ENCODE peak calls at places on chromosomes 1 and 21, in seven cellular contexts. R is OCI-LY7, C is A549, L is Panc1, J is left ventricle myocardium inferior, A is MM.1S, M is GM23248. V is an unnamed sample.
A peak's percentile ranks its signal among the peaks of the same experiment; 100 is the strongest.

GRCh38 chr21:41947596-41948403 is 6.0 kb downstream of the C2CD2 start:
- DNase-seq in R (no peak), C (no peak), L (no peak), J (no peak), A (no peak), M (peak; percentile 86), V (no peak)

GRCh38 chr1:2429780-2430591 is 17.6 kb upstream of the PEX10 start:
- DNase-seq in R (no peak), C (no peak), L (no peak), J (no peak), A (no peak), M (no peak), V (no peak)

GRCh38 chr1:232999960-233000625 is 49.7 kb downstream of the NTPCR start:
- DNase-seq in R (no peak), C (no peak), L (no peak), J (peak; percentile 63), A (no peak), M (no peak), V (no peak)

GRCh38 chr1:227942716-227943261 is 4.9 kb downstream of the WNT9A start:
- DNase-seq in R (no peak), C (no peak), L (no peak), J (no peak), A (no peak), M (no peak), V (no peak)

GRCh38 chr1:3417082-3417728 is 37.3 kb upstream of the ARHGEF16 start:
- DNase-seq in R (no peak), C (no peak), L (no peak), J (no peak), A (no peak), M (no peak), V (no peak)

GRCh38 chr1:45660336-45660735 is 26.0 kb downstream of the GPBP1L1 start:
- DNase-seq in R (no peak), C (no peak), L (no peak), J (no peak), A (no peak), M (no peak), V (no peak)

GRCh38 chr1:209041936-209042335 is 541.6 kb upstream of the CAMK1G start:
- DNase-seq in R (no peak), C (no peak), L (no peak), J (no peak), A (no peak), M (peak; percentile 29), V (no peak)

GRCh38 chr1:239448911-239449310 is 62.5 kb downstream of the CHRM3 start:
- DNase-seq in R (no peak), C (no peak), L (no peak), J (no peak), A (no peak), M (no peak), V (no peak)

GRCh38 chr1:208799186-208799585 is 555.0 kb upstream of the PLXNA2 start:
- DNase-seq in R (no peak), C (no peak), L (no peak), J (no peak), A (no peak), M (no peak), V (no peak)

GRCh38 chr1:24981632-24982007 is 51.5 kb upstream of the RUNX3 start:
- DNase-seq in R (no peak), C (no peak), L (no peak), J (no peak), A (no peak), M (no peak), V (no peak)

GRCh38 chr1:150256549-150257341 is 829 bp upstream of the CA14 start:
- DNase-seq in R (no peak), C (no peak), L (no peak), J (no peak), A (no peak), M (peak; percentile 28), V (no peak)

GRCh38 chr1:98653186-98653585 is 8.3 kb upstream of the SNX7 start:
- DNase-seq in R (no peak), C (no peak), L (no peak), J (no peak), A (no peak), M (no peak), V (no peak)

GRCh38 chr21:42547001-42547905 is 33.6 kb downstream of the SLC37A1 start:
- DNase-seq in R (no peak), C (no peak), L (no peak), J (no peak), A (no peak), M (no peak), V (no peak)

GRCh38 chr1:208834346-208835081 is 590.3 kb upstream of the PLXNA2 start:
- DNase-seq in R (no peak), C (no peak), L (no peak), J (no peak), A (no peak), M (peak; percentile 23), V (no peak)

GRCh38 chr21:38478782-38479181 is 19.5 kb downstream of the ERG start:
- DNase-seq in R (no peak), C (no peak), L (no peak), J (no peak), A (peak; percentile 78), M (peak; percentile 88), V (no peak)

GRCh38 chr1:231107600-231108326 is 54.1 kb upstream of the TRIM67 start:
- DNase-seq in R (no peak), C (no peak), L (no peak), J (no peak), A (no peak), M (no peak), V (no peak)

GRCh38 chr1:210294991-210295773 is 33.5 kb upstream of the HHAT start:
- DNase-seq in R (no peak), C (no peak), L (no peak), J (peak; percentile 69), A (no peak), M (peak; percentile 81), V (no peak)

GRCh38 chr21:43829575-43830119 is 35.4 kb upstream of the AGPAT3 start:
- DNase-seq in R (no peak), C (no peak), L (no peak), J (no peak), A (no peak), M (no peak), V (no peak)

GRCh38 chr1:27527223-27527856 is 37.4 kb upstream of the WASF2 start:
- DNase-seq in R (peak; percentile 97), C (no peak), L (no peak), J (peak; percentile 70), A (no peak), M (no peak), V (peak; percentile 58)

GRCh38 chr1:101995984-101996731 is 568 bp downstream of the OLFM3 start:
- DNase-seq in R (no peak), C (no peak), L (no peak), J (no peak), A (no peak), M (no peak), V (no peak)

DNA sequence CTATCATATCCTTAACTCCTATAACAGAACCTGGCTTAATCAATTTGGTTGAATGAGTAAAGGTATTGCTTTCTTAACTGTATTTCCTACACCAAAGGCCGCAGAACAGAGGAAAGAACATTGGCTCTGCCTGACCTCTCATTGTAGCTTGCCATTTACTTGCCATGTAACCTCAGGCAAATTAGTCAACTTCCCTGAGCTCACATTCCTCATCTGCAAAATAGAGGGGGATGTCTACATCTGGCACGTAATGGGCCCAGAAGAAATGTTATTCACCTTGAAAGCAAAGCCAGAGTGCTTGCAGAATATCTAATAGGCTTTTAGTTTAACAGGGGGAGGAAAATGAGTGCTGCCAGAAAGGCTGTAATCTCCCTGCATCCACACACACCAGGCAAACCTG is 44.3 kb downstream of the LAMC2 start:
- DNase-seq in R (no peak), C (no peak), L (no peak), J (no peak), A (no peak), M (peak; percentile 66), V (no peak)
- H3K4me1 ChIP-seq in R (no peaks in the 10 kb centered on the region), C (peaks cover 24% of the 10 kb centered on the region), L (peaks cover 13% of the 10 kb centered on the region), J (peaks cover 18% of the 10 kb centered on the region), A (peaks cover 9% of the 10 kb centered on the region), M (peaks cover 29% of the 10 kb centered on the region), V (no peaks in the 10 kb centered on the region)

DNA sequence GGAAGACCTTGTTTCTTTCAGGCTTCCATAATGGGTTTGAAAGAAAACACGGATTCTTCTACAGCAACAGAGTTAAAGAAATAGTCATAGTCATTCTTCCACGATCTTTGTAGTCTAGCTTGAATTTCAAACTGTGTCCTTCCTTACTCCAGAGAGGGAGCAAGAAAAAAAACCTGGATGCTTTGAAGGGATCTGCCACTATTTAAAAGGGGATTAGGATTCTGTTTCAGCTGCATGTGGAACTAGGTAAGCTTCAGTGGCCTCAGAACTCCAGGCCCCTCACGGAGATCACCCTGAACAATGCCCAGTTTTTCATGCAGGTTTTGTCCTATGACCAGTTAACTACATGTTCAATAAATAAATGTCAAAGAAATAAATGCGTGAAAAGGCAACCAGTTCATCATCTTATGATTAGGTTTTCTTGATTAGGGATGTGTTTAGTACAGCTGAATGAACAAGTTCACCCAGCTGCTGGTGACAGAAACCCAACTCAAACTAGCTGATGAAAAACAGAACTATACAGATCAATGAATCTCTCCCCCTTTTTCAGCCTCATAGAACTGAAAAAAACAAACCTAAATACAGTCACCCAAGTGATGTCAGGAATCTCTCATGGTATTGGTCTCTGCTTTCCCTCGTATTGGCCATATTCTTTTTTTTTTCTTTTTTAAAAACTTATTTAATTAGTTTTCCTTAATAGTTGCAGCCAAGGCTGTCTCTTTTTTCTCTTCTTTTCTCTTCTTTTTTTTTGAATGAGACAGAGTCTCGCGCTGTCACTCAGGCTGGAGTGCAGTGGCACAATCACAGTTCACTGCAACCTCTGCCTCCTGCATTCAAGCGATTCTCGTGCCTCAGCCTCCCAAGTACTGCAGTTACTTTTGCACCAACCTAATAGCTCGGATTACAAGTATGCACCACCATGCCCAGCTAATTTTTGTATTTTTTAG is 14.6 kb upstream of the MPZL1 start:
- DNase-seq in R (no peak), C (no peak), L (no peak), J (no peak), A (no peak), M (no peak), V (no peak)
- H3K4me1 ChIP-seq in R (peaks cover 45% of the 10 kb centered on the region), C (no peaks in the 10 kb centered on the region), L (no peaks in the 10 kb centered on the region), J (peaks cover 18% of the 10 kb centered on the region), A (peaks cover 42% of the 10 kb centered on the region), M (no peaks in the 10 kb centered on the region), V (no peaks in the 10 kb centered on the region)

GRCh38 chr1:109495738-109496137 is 1.8 kb downstream of the CYB561D1 start:
- DNase-seq in R (no peak), C (no peak), L (no peak), J (no peak), A (no peak), M (no peak), V (no peak)
- H3K4me1 ChIP-seq in R (peaks cover 14% of the 10 kb centered on the region), C (peaks cover 6% of the 10 kb centered on the region), L (peaks cover 6% of the 10 kb centered on the region), J (peaks cover 38% of the 10 kb centered on the region), A (peaks cover 2% of the 10 kb centered on the region), M (peaks cover 15% of the 10 kb centered on the region), V (peaks cover 67% of the 10 kb centered on the region)

GRCh38 chr1:53563609-53564008 is 104.4 kb downstream of the DMRTB1 start:
- DNase-seq in R (no peak), C (no peak), L (no peak), J (no peak), A (no peak), M (no peak), V (no peak)
- H3K4me1 ChIP-seq in R (no peaks in the 10 kb centered on the region), C (no peaks in the 10 kb centered on the region), L (no peaks in the 10 kb centered on the region), J (no peaks in the 10 kb centered on the region), A (no peaks in the 10 kb centered on the region), M (no peaks in the 10 kb centered on the region), V (no peaks in the 10 kb centered on the region)

V was measured in CD8-positive, alpha-beta T cell.